ENCODE peak calls at places on chromosomes 3 and 15, in six cellular contexts. One of them, this sample, is unnamed.

GRCh38 chr15:52307847-52308246 is 12.2 kb upstream of the MYO5C start:
- DNase-seq in activated T-helper 1 cell treated with Interleukin-2 at 50 U/mL for 16 hours: no peak
- DNase-seq in fibroblast of pulmonary artery: no peak
- DNase-seq in caudate nucleus: no peak
- DNase-seq in AG10803: no peak
- DNase-seq in RPMI8226: no peak
- DNase-seq in this sample: no peak

GRCh38 chr3:132783152-132783551 is 60.9 kb upstream of the NPHP3 start:
- DNase-seq in activated T-helper 1 cell treated with Interleukin-2 at 50 U/mL for 16 hours: no peak
- DNase-seq in fibroblast of pulmonary artery: peak; percentile 8
- DNase-seq in caudate nucleus: no peak
- DNase-seq in AG10803: peak; percentile 79
- DNase-seq in RPMI8226: no peak
- DNase-seq in this sample: no peak

GRCh38 chr3:2303567-2303966 is 204.9 kb downstream of the CNTN4 start:
- DNase-seq in activated T-helper 1 cell treated with Interleukin-2 at 50 U/mL for 16 hours: no peak
- DNase-seq in fibroblast of pulmonary artery: peak; percentile 0
- DNase-seq in caudate nucleus: no peak
- DNase-seq in AG10803: no peak
- DNase-seq in RPMI8226: peak; percentile 45
- DNase-seq in this sample: peak; percentile 43

GRCh38 chr15:80073197-80073596 is 13.7 kb downstream of the ZFAND6 start:
- DNase-seq in activated T-helper 1 cell treated with Interleukin-2 at 50 U/mL for 16 hours: no peak
- DNase-seq in fibroblast of pulmonary artery: no peak
- DNase-seq in caudate nucleus: no peak
- DNase-seq in AG10803: no peak
- DNase-seq in RPMI8226: no peak
- DNase-seq in this sample: no peak

GRCh38 chr3:165837058-165837525 is at the start of gene BCHE:
- DNase-seq in activated T-helper 1 cell treated with Interleukin-2 at 50 U/mL for 16 hours: no peak
- DNase-seq in fibroblast of pulmonary artery: peak; percentile 86
- DNase-seq in caudate nucleus: no peak
- DNase-seq in AG10803: no peak
- DNase-seq in RPMI8226: peak; percentile 87
- DNase-seq in this sample: no peak

GRCh38 chr3:99658274-99658673 is 19.9 kb downstream of the COL8A1 start:
- DNase-seq in activated T-helper 1 cell treated with Interleukin-2 at 50 U/mL for 16 hours: no peak
- DNase-seq in fibroblast of pulmonary artery: no peak
- DNase-seq in caudate nucleus: no peak
- DNase-seq in AG10803: no peak
- DNase-seq in RPMI8226: no peak
- DNase-seq in this sample: no peak

GRCh38 chr15:49875392-49875791 is 243.6 kb downstream of the ATP8B4 start:
- DNase-seq in activated T-helper 1 cell treated with Interleukin-2 at 50 U/mL for 16 hours: no peak
- DNase-seq in fibroblast of pulmonary artery: no peak
- DNase-seq in caudate nucleus: no peak
- DNase-seq in AG10803: no peak
- DNase-seq in RPMI8226: no peak
- DNase-seq in this sample: no peak

GRCh38 chr15:80191897-80192595 is 39.2 kb downstream of the FAH start:
- DNase-seq in activated T-helper 1 cell treated with Interleukin-2 at 50 U/mL for 16 hours: no peak
- DNase-seq in fibroblast of pulmonary artery: no peak
- DNase-seq in caudate nucleus: no peak
- DNase-seq in AG10803: no peak
- DNase-seq in RPMI8226: no peak
- DNase-seq in this sample: no peak

GRCh38 chr3:140972833-140973232 is 31.2 kb downstream of the SLC25A36 start:
- DNase-seq in activated T-helper 1 cell treated with Interleukin-2 at 50 U/mL for 16 hours: no peak
- DNase-seq in fibroblast of pulmonary artery: peak; percentile 35
- DNase-seq in caudate nucleus: no peak
- DNase-seq in AG10803: peak; percentile 28
- DNase-seq in RPMI8226: peak; percentile 12
- DNase-seq in this sample: peak; percentile 25

GRCh38 chr15:45583731-45584639 is 3.2 kb upstream of the BLOC1S6 start:
- DNase-seq in activated T-helper 1 cell treated with Interleukin-2 at 50 U/mL for 16 hours: no peak
- DNase-seq in fibroblast of pulmonary artery: no peak
- DNase-seq in caudate nucleus: no peak
- DNase-seq in AG10803: no peak
- DNase-seq in RPMI8226: no peak
- DNase-seq in this sample: no peak

GRCh38 chr3:146322216-146322615 is 71.3 kb upstream of the PLSCR4 start:
- DNase-seq in activated T-helper 1 cell treated with Interleukin-2 at 50 U/mL for 16 hours: no peak
- DNase-seq in fibroblast of pulmonary artery: no peak
- DNase-seq in caudate nucleus: no peak
- DNase-seq in AG10803: peak; percentile 61
- DNase-seq in RPMI8226: no peak
- DNase-seq in this sample: no peak

GRCh38 chr15:85691350-85692240 is 103.1 kb downstream of the KLHL25 start:
- DNase-seq in activated T-helper 1 cell treated with Interleukin-2 at 50 U/mL for 16 hours: no peak
- DNase-seq in fibroblast of pulmonary artery: no peak
- DNase-seq in caudate nucleus: no peak
- DNase-seq in AG10803: no peak
- DNase-seq in RPMI8226: peak; percentile 87
- DNase-seq in this sample: peak; percentile 93

GRCh38 chr3:60698117-60698516 is 553.1 kb downstream of the FHIT start:
- DNase-seq in activated T-helper 1 cell treated with Interleukin-2 at 50 U/mL for 16 hours: no peak
- DNase-seq in fibroblast of pulmonary artery: no peak
- DNase-seq in caudate nucleus: no peak
- DNase-seq in AG10803: no peak
- DNase-seq in RPMI8226: no peak
- DNase-seq in this sample: no peak

GRCh38 chr3:33144433-33144832 is 30.6 kb downstream of the CRTAP start:
- DNase-seq in activated T-helper 1 cell treated with Interleukin-2 at 50 U/mL for 16 hours: no peak
- DNase-seq in fibroblast of pulmonary artery: no peak
- DNase-seq in caudate nucleus: no peak
- DNase-seq in AG10803: no peak
- DNase-seq in RPMI8226: peak; percentile 21
- DNase-seq in this sample: no peak

GRCh38 chr3:41681479-41681878 is 280.4 kb downstream of the ULK4 start:
- DNase-seq in activated T-helper 1 cell treated with Interleukin-2 at 50 U/mL for 16 hours: no peak
- DNase-seq in fibroblast of pulmonary artery: peak; percentile 94
- DNase-seq in caudate nucleus: no peak
- DNase-seq in AG10803: peak; percentile 98
- DNase-seq in RPMI8226: peak; percentile 89
- DNase-seq in this sample: no peak

GRCh38 chr15:34241376-34242350 is 16.8 kb downstream of the EMC4 start:
- DNase-seq in activated T-helper 1 cell treated with Interleukin-2 at 50 U/mL for 16 hours: no peak
- DNase-seq in fibroblast of pulmonary artery: peak; percentile 70
- DNase-seq in caudate nucleus: no peak
- DNase-seq in AG10803: peak; percentile 38
- DNase-seq in RPMI8226: peak; percentile 21
- DNase-seq in this sample: peak; percentile 56

GRCh38 chr3:67006460-67006859 is 8.4 kb downstream of the KBTBD8 start:
- DNase-seq in activated T-helper 1 cell treated with Interleukin-2 at 50 U/mL for 16 hours: no peak
- DNase-seq in fibroblast of pulmonary artery: peak; percentile 46
- DNase-seq in caudate nucleus: no peak
- DNase-seq in AG10803: no peak
- DNase-seq in RPMI8226: no peak
- DNase-seq in this sample: no peak

GRCh38 chr3:49675912-49676311 is 1.8 kb downstream of the APEH start:
- DNase-seq in activated T-helper 1 cell treated with Interleukin-2 at 50 U/mL for 16 hours: no peak
- DNase-seq in fibroblast of pulmonary artery: no peak
- DNase-seq in caudate nucleus: no peak
- DNase-seq in AG10803: no peak
- DNase-seq in RPMI8226: no peak
- DNase-seq in this sample: no peak

GRCh38 chr15:38076806-38077205 is 142.4 kb downstream of the TMCO5A start:
- DNase-seq in activated T-helper 1 cell treated with Interleukin-2 at 50 U/mL for 16 hours: no peak
- DNase-seq in fibroblast of pulmonary artery: no peak
- DNase-seq in caudate nucleus: no peak
- DNase-seq in AG10803: peak; percentile 65
- DNase-seq in RPMI8226: no peak
- DNase-seq in this sample: no peak

GRCh38 chr15:22811640-22812039 is 25.2 kb downstream of the NIPA1 start:
- DNase-seq in activated T-helper 1 cell treated with Interleukin-2 at 50 U/mL for 16 hours: no peak
- DNase-seq in fibroblast of pulmonary artery: peak; percentile 19
- DNase-seq in caudate nucleus: peak; percentile 21
- DNase-seq in AG10803: peak; percentile 30
- DNase-seq in RPMI8226: peak; percentile 12
- DNase-seq in this sample: no peak

GRCh38 chr3:112289011-112289410 is 5.0 kb downstream of the SLC9C1 start:
- DNase-seq in activated T-helper 1 cell treated with Interleukin-2 at 50 U/mL for 16 hours: no peak
- DNase-seq in fibroblast of pulmonary artery: no peak
- DNase-seq in caudate nucleus: no peak
- DNase-seq in AG10803: no peak
- DNase-seq in RPMI8226: no peak
- DNase-seq in this sample: no peak

GRCh38 chr3:194070220-194070633 is 65.7 kb upstream of the HES1 start:
- DNase-seq in activated T-helper 1 cell treated with Interleukin-2 at 50 U/mL for 16 hours: no peak
- DNase-seq in fibroblast of pulmonary artery: no peak
- DNase-seq in caudate nucleus: no peak
- DNase-seq in AG10803: no peak
- DNase-seq in RPMI8226: no peak
- DNase-seq in this sample: no peak

GRCh38 chr3:42061711-42062408 is 29.3 kb upstream of the TRAK1 start:
- DNase-seq in activated T-helper 1 cell treated with Interleukin-2 at 50 U/mL for 16 hours: no peak
- DNase-seq in fibroblast of pulmonary artery: peak; percentile 96
- DNase-seq in caudate nucleus: no peak
- DNase-seq in AG10803: peak; percentile 96
- DNase-seq in RPMI8226: peak; percentile 81
- DNase-seq in this sample: no peak

This sample was measured in MM.1S.